ENCODE peak calls at places on chromosomes 2 and 18, in ten cellular contexts. Z is AG09309; L is CD4-positive, alpha-beta T cell; H is HuH-7; R is left colon; D is stimulated activated CD4-positive, alpha-beta T cell treated with anti-CD3 and anti-CD28 coated beads, Interleukin-2, amount 100 ng/mL, for 48 hours; K is stromal cell of bone marrow; X is NCI-H2171; M is fibroblast of pulmonary artery; A is naive thymus-derived CD8-positive, alpha-beta T cell. O is an unnamed sample.

GRCh38 chr18:34222025-34222395 is 2.7 kb downstream of the NOL4 start:
- DNase-seq in D (no peak), H (no peak), A (no peak), L (no peak), Z (no peak), M (no peak), X (peak; percentile 58), K (no peak), R (no peak), O (no peak)

GRCh38 chr2:15874311-15874710 is 66.0 kb upstream of the MYCN start:
- DNase-seq in M (no peak), K (no peak), A (no peak), R (no peak), H (no peak), L (no peak), D (no peak), X (no peak), Z (no peak), O (no peak)

GRCh38 chr2:63052411-63053234 is 2.0 kb downstream of the OTX1 start:
- DNase-seq in L (no peak), H (no peak), A (no peak), D (no peak), X (no peak), Z (no peak), M (no peak), K (no peak), R (no peak), O (peak; percentile 69)

GRCh38 chr2:180690611-180691010 is 289.8 kb upstream of the UBE2E3 start:
- DNase-seq in K (no peak), H (no peak), M (peak; percentile 68), X (no peak), A (no peak), Z (no peak), R (no peak), D (no peak), L (no peak), O (no peak)

GRCh38 chr2:102025016-102025491 is 33.3 kb downstream of the IL1R2 start:
- DNase-seq in X (no peak), D (no peak), Z (peak; percentile 82), L (no peak), K (peak; percentile 69), M (peak; percentile 74), A (no peak), H (no peak), R (no peak), O (no peak)

GRCh38 chr18:77208969-77209368 is 40.7 kb upstream of the GALR1 start:
- DNase-seq in Z (no peak), D (no peak), K (no peak), M (peak; percentile 74), L (no peak), H (no peak), R (peak; percentile 64), A (no peak), X (no peak), O (no peak)

GRCh38 chr18:31510319-31510718 is 12.3 kb downstream of the DSG2 start:
- DNase-seq in R (no peak), X (no peak), H (no peak), A (no peak), M (no peak), D (no peak), Z (no peak), K (no peak), L (no peak), O (no peak)

GRCh38 chr2:187208199-187208785 is 239.8 kb downstream of the CALCRL start:
- DNase-seq in L (no peak), K (no peak), X (no peak), R (no peak), M (no peak), D (no peak), A (no peak), Z (no peak), H (no peak), O (no peak)

GRCh38 chr2:3661149-3661660 is 3.2 kb downstream of the ALLC start:
- DNase-seq in K (no peak), Z (no peak), M (no peak), H (no peak), D (no peak), R (no peak), A (no peak), X (no peak), L (no peak), O (no peak)

GRCh38 chr2:98952971-98953370 is 16.9 kb upstream of the CRACDL start:
- DNase-seq in D (no peak), Z (no peak), R (no peak), L (no peak), X (no peak), A (no peak), K (no peak), H (no peak), M (peak; percentile 6), O (no peak)

GRCh38 chr2:197606180-197606579 is 69.2 kb downstream of the RFTN2 start:
- DNase-seq in R (no peak), A (no peak), L (no peak), K (no peak), X (no peak), Z (no peak), H (no peak), D (no peak), M (no peak), O (no peak)

GRCh38 chr2:229927817-229928321 is 5.6 kb downstream of the FBXO36 start:
- DNase-seq in H (no peak), D (no peak), M (peak; percentile 16), K (peak; percentile 60), Z (no peak), R (no peak), L (no peak), X (no peak), A (no peak), O (no peak)

GRCh38 chr2:9639000-9639602 is 8.3 kb upstream of the YWHAQ start:
- DNase-seq in H (no peak), D (no peak), A (no peak), Z (no peak), R (no peak), L (no peak), K (no peak), X (no peak), M (peak; percentile 54), O (no peak)

GRCh38 chr2:220533485-220533884 is 906.1 kb downstream of the SLC4A3 start:
- DNase-seq in M (peak; percentile 32), H (peak; percentile 9), A (no peak), R (no peak), D (no peak), X (no peak), Z (no peak), L (no peak), K (no peak), O (no peak)

GRCh38 chr2:200188851-200189250 is 117.6 kb upstream of the SPATS2L start:
- DNase-seq in A (no peak), Z (no peak), R (no peak), D (no peak), H (no peak), M (no peak), X (no peak), L (no peak), K (no peak), O (no peak)

GRCh38 chr18:53606792-53607191 is 617.7 kb downstream of the MBD2 start:
- DNase-seq in K (no peak), H (no peak), Z (no peak), A (no peak), L (no peak), R (no peak), D (no peak), X (no peak), M (no peak), O (no peak)

GRCh38 chr2:69164379-69164778 is 151.4 kb downstream of the ANTXR1 start:
- DNase-seq in X (no peak), M (peak; percentile 84), K (no peak), Z (peak; percentile 64), L (no peak), D (no peak), A (no peak), H (no peak), R (no peak), O (no peak)

GRCh38 chr2:1697601-1698000 is 46.7 kb downstream of the PXDN start:
- DNase-seq in D (no peak), L (no peak), Z (no peak), A (no peak), K (no peak), H (no peak), R (no peak), M (no peak), X (no peak), O (no peak)

GRCh38 chr2:240308111-240308651 is 127.3 kb upstream of the GPC1 start:
- DNase-seq in H (no peak), A (no peak), D (no peak), X (no peak), Z (no peak), L (no peak), R (no peak), M (no peak), K (no peak), O (no peak)

GRCh38 chr2:66428986-66429612 is 5.8 kb upstream of the MEIS1 start:
- DNase-seq in K (no peak), R (no peak), M (peak; percentile 82), H (peak; percentile 51), L (no peak), X (peak; percentile 40), D (no peak), A (no peak), Z (no peak), O (no peak)

GRCh38 chr2:48016620-48017019 is 110.3 kb upstream of the FBXO11 start:
- DNase-seq in Z (no peak), K (no peak), L (no peak), H (peak; percentile 6), M (no peak), A (no peak), X (no peak), D (no peak), R (no peak), O (no peak)

GRCh38 chr18:44039826-44040225 is 640.9 kb upstream of the SETBP1 start:
- DNase-seq in L (no peak), Z (no peak), X (no peak), D (no peak), R (no peak), M (peak; percentile 38), H (no peak), K (no peak), A (no peak), O (no peak)

GRCh38 chr2:229342376-229342775 is 71.3 kb upstream of the PID1 start:
- DNase-seq in A (no peak), H (peak; percentile 43), L (no peak), R (peak; percentile 35), Z (no peak), K (no peak), X (no peak), D (no peak), M (peak; percentile 59), O (peak; percentile 64)

GRCh38 chr2:20224716-20225293 is at the start of gene SDC1:
- DNase-seq in A (no peak), L (no peak), D (no peak), H (peak; percentile 87), K (no peak), X (peak; percentile 46), R (peak; percentile 85), M (peak; percentile 40), Z (peak; percentile 3), O (peak; percentile 91)

GRCh38 chr2:128277961-128278681 is 40.5 kb downstream of the HS6ST1 start:
- DNase-seq in D (no peak), R (peak; percentile 26), H (no peak), L (no peak), Z (no peak), M (no peak), X (no peak), A (no peak), K (no peak), O (peak; percentile 37)

GRCh38 chr2:95279435-95280035 is 5.3 kb downstream of the PROM2 start:
- DNase-seq in M (no peak), X (no peak), K (no peak), R (no peak), H (no peak), L (no peak), A (no peak), Z (no peak), D (no peak), O (no peak)

GRCh38 chr2:44433841-44434240 is 72.1 kb downstream of the CAMKMT start:
- DNase-seq in H (no peak), L (no peak), M (no peak), A (no peak), R (no peak), K (no peak), X (no peak), D (no peak), Z (no peak), O (no peak)

GRCh38 chr18:39340418-39340817 is 1774.8 kb upstream of the CELF4 start:
- DNase-seq in H (no peak), A (no peak), K (no peak), M (no peak), X (no peak), D (no peak), L (no peak), R (no peak), Z (no peak), O (no peak)